ENCODE peak calls at places on chromosomes 11 and 22, in four cellular contexts. V is K562, N is H1, C is HepG2. X is an unnamed sample.
A peak's percentile ranks its signal among the peaks of the same experiment; 100 is the strongest.

GRCh38 chr22:30127749-30128166 is 47.5 kb downstream of the HORMAD2 start:
- DNase-seq in V (no peak), N (no peak), C (no peak), X (no peak)

GRCh38 chr11:120682866-120683265 is 171.3 kb downstream of the GRIK4 start:
- DNase-seq in V (no peak), N (no peak), C (no peak), X (no peak)

GRCh38 chr11:117715801-117716200 is 81.2 kb downstream of the DSCAML1 start:
- DNase-seq in V (no peak), N (no peak), C (no peak), X (no peak)

GRCh38 chr11:133964946-133965632 is 8.3 kb upstream of the IGSF9B start:
- DNase-seq in V (no peak), N (no peak), C (no peak), X (no peak)

GRCh38 chr22:29342577-29343312 is 27.2 kb upstream of the RASL10A start:
- DNase-seq in V (peak; percentile 17), N (no peak), C (peak; percentile 60), X (no peak)

GRCh38 chr11:95229199-95230053 is 1.6 kb downstream of the SESN3 start:
- DNase-seq in V (no peak), N (no peak), C (no peak), X (no peak)

GRCh38 chr11:73974611-73975478 is 7.8 kb downstream of the UCP2 start:
- DNase-seq in V (no peak), N (no peak), C (no peak), X (no peak)

GRCh38 chr11:9820260-9820659 is 156.4 kb downstream of the SWAP70 start:
- DNase-seq in V (no peak), N (no peak), C (no peak), X (no peak)

GRCh38 chr22:27930246-27931060 is 11.4 kb upstream of the PITPNB start:
- DNase-seq in V (no peak), N (no peak), C (no peak), X (no peak)

GRCh38 chr11:1161410-1162152 is 3.8 kb downstream of the MUC5AC start:
- DNase-seq in V (no peak), N (no peak), C (no peak), X (no peak)

GRCh38 chr11:46330887-46331652 is 16.2 kb upstream of the DGKZ start:
- DNase-seq in V (no peak), N (no peak), C (no peak), X (no peak)

GRCh38 chr11:92852946-92853345 is 116.5 kb upstream of the MTNR1B start:
- DNase-seq in V (no peak), N (no peak), C (no peak), X (no peak)

GRCh38 chr22:29695129-29695926 is 24.5 kb upstream of the CABP7 start:
- DNase-seq in V (no peak), N (no peak), C (no peak), X (no peak)

GRCh38 chr11:128463386-128463829 is 124.0 kb downstream of the ETS1 start:
- DNase-seq in V (no peak), N (no peak), C (no peak), X (no peak)

GRCh38 chr11:44564198-44564597 is 1.3 kb upstream of the CD82 start:
- DNase-seq in V (no peak), N (no peak), C (no peak), X (no peak)

GRCh38 chr11:66846671-66847091 is 3.4 kb downstream of the RCE1 start:
- DNase-seq in V (no peak), N (no peak), C (no peak), X (no peak)

GRCh38 chr22:48098243-48098935 is 1335.9 kb downstream of the TBC1D22A start:
- DNase-seq in V (no peak), N (no peak), C (no peak), X (no peak)

GRCh38 chr11:13238879-13239514 is 38.6 kb upstream of the BMAL1 start:
- DNase-seq in V (peak; percentile 43), N (peak; percentile 68), C (peak; percentile 35), X (peak; percentile 57)

GRCh38 chr11:73647459-73648100 is 1.2 kb downstream of the PLEKHB1 start:
- DNase-seq in V (peak; percentile 84), N (peak; percentile 96), C (peak; percentile 90), X (peak; percentile 86)

GRCh38 chr11:106381895-106382294 is 304.4 kb downstream of the AASDHPPT start:
- DNase-seq in V (no peak), N (no peak), C (no peak), X (no peak)

GRCh38 chr22:44936201-44936600 is 73.6 kb downstream of the PHF21B start:
- DNase-seq in V (no peak), N (no peak), C (no peak), X (no peak)

GRCh38 chr11:78251083-78251699 is 62.5 kb downstream of the USP35 start:
- DNase-seq in V (no peak), N (no peak), C (peak; percentile 17), X (no peak)

GRCh38 chr22:45549739-45550138 is 47.1 kb downstream of the FBLN1 start:
- DNase-seq in V (no peak), N (no peak), C (no peak), X (no peak)

GRCh38 chr11:92204731-92205130 is 19.9 kb upstream of the FAT3 start:
- DNase-seq in V (no peak), N (no peak), C (no peak), X (no peak)

GRCh38 chr11:74354036-74354435 is 42.6 kb upstream of the P4HA3 start:
- DNase-seq in V (no peak), N (no peak), C (no peak), X (no peak)

GRCh38 chr11:19079643-19080440 is 19.3 kb upstream of the MRGPRX2 start:
- DNase-seq in V (no peak), N (no peak), C (no peak), X (peak; percentile 47)

GRCh38 chr11:88344869-88345268 is 7.3 kb upstream of the CTSC start:
- DNase-seq in V (no peak), N (no peak), C (no peak), X (no peak)

GRCh38 chr11:13091373-13091772 is 82.3 kb downstream of the RASSF10 start:
- DNase-seq in V (peak; percentile 47), N (no peak), C (no peak), X (no peak)

GRCh38 chr22:23000657-23001439 is 69.5 kb upstream of the GNAZ start:
- DNase-seq in V (no peak), N (no peak), C (no peak), X (no peak)

GRCh38 chr11:503179-503981 is 3.7 kb downstream of the RNH1 start:
- DNase-seq in V (peak; percentile 58), N (no peak), C (no peak), X (no peak)

GRCh38 chr22:46084943-46085830 is 65.1 kb upstream of the PPARA start:
- DNase-seq in V (peak; percentile 71), N (no peak), C (no peak), X (no peak)

GRCh38 chr22:25757686-25758085 is 15.7 kb downstream of the MYO18B start:
- DNase-seq in V (no peak), N (no peak), C (no peak), X (no peak)

GRCh38 chr11:114340311-114341131 is 44.3 kb downstream of the NNMT start:
- DNase-seq in V (peak; percentile 63), N (peak; percentile 61), C (peak; percentile 30), X (peak; percentile 51)

GRCh38 chr11:17208257-17208999 is 642 bp upstream of the PIK3C2A start:
- DNase-seq in V (peak; percentile 70), N (no peak), C (peak; percentile 87), X (peak; percentile 82)

GRCh38 chr11:3841426-3842304 is 906 bp upstream of the RHOG start:
- DNase-seq in V (peak; percentile 81), N (no peak), C (peak; percentile 79), X (peak; percentile 68)
- TF ChIP-seq ZNF274 in V (no peak), N (no peak), C (no peak), X (no peak)

GRCh38 chr22:32662587-32662915 is 139.0 kb upstream of the TIMP3 start:
- DNase-seq in V (no peak), N (no peak), C (no peak), X (no peak)
- TF ChIP-seq FOSL1 in V (no peak), N (no peak), C (no peak), X (no peak)

GRCh38 chr11:34637303-34637702 is 16.4 kb downstream of the EHF start:
- DNase-seq in V (no peak), N (no peak), C (no peak), X (no peak)
- TF ChIP-seq ZNF274 in V (no peak), N (no peak), C (no peak), X (no peak)

GRCh38 chr11:33687733-33688479 is 12.7 kb downstream of the C11orf91 start:
- DNase-seq in V (peak; percentile 70), N (peak; percentile 72), C (peak; percentile 60), X (peak; percentile 60)
- TF ChIP-seq FOSL1 in V (no peak), N (no peak), C (no peak), X (no peak)